ENCODE peak calls at places on chromosomes 6 and 20, in eight cellular contexts. One of them, this sample, is unnamed.

GRCh38 chr6:7821426-7821825 is 89.2 kb downstream of the TXNDC5 start:
- DNase-seq in heart right ventricle: no peak
- DNase-seq in HL-60: no peak
- DNase-seq in HCT116: no peak
- DNase-seq in HTR-8/SVneo: no peak
- DNase-seq in astrocyte of the spinal cord: no peak
- DNase-seq in NCI-H1105 treated with DMSO at 0.1 percent for 48 hours: no peak
- DNase-seq in NCI-H2081: no peak
- DNase-seq in this sample: no peak

GRCh38 chr6:145155873-145156782 is 579.2 kb downstream of the EPM2A start:
- DNase-seq in astrocyte of the spinal cord: no peak
- DNase-seq in heart right ventricle: no peak
- DNase-seq in HL-60: no peak
- DNase-seq in NCI-H1105 treated with DMSO at 0.1 percent for 48 hours: no peak
- DNase-seq in HCT116: no peak
- DNase-seq in HTR-8/SVneo: no peak
- DNase-seq in NCI-H2081: no peak
- DNase-seq in this sample: no peak

GRCh38 chr6:101086473-101086872 is 205.3 kb upstream of the ASCC3 start:
- DNase-seq in HL-60: no peak
- DNase-seq in HTR-8/SVneo: no peak
- DNase-seq in NCI-H1105 treated with DMSO at 0.1 percent for 48 hours: no peak
- DNase-seq in astrocyte of the spinal cord: no peak
- DNase-seq in NCI-H2081: no peak
- DNase-seq in heart right ventricle: no peak
- DNase-seq in HCT116: no peak
- DNase-seq in this sample: no peak

GRCh38 chr6:3518356-3518841 is 61.5 kb upstream of the SLC22A23 start:
- DNase-seq in astrocyte of the spinal cord: peak
- DNase-seq in HCT116: peak
- DNase-seq in heart right ventricle: no peak
- DNase-seq in NCI-H1105 treated with DMSO at 0.1 percent for 48 hours: no peak
- DNase-seq in HL-60: no peak
- DNase-seq in NCI-H2081: no peak
- DNase-seq in HTR-8/SVneo: peak
- DNase-seq in this sample: no peak

GRCh38 chr20:64211874-64212658 is 43.5 kb upstream of the PCMTD2 start:
- DNase-seq in astrocyte of the spinal cord: no peak
- DNase-seq in HCT116: no peak
- DNase-seq in NCI-H2081: no peak
- DNase-seq in HTR-8/SVneo: no peak
- DNase-seq in heart right ventricle: no peak
- DNase-seq in NCI-H1105 treated with DMSO at 0.1 percent for 48 hours: no peak
- DNase-seq in HL-60: no peak
- DNase-seq in this sample: no peak

GRCh38 chr6:96246563-96246962 is 230.8 kb downstream of the FUT9 start:
- DNase-seq in NCI-H2081: no peak
- DNase-seq in HTR-8/SVneo: no peak
- DNase-seq in HCT116: no peak
- DNase-seq in astrocyte of the spinal cord: no peak
- DNase-seq in HL-60: no peak
- DNase-seq in NCI-H1105 treated with DMSO at 0.1 percent for 48 hours: no peak
- DNase-seq in heart right ventricle: no peak
- DNase-seq in this sample: no peak

GRCh38 chr20:31260326-31260932 is 3.0 kb downstream of the DEFB115 start:
- DNase-seq in NCI-H1105 treated with DMSO at 0.1 percent for 48 hours: peak
- DNase-seq in astrocyte of the spinal cord: no peak
- DNase-seq in HL-60: peak
- DNase-seq in HCT116: peak
- DNase-seq in heart right ventricle: no peak
- DNase-seq in NCI-H2081: peak
- DNase-seq in HTR-8/SVneo: no peak
- DNase-seq in this sample: no peak

GRCh38 chr6:148367418-148368024 is 24.9 kb downstream of the SASH1 start:
- DNase-seq in HCT116: no peak
- DNase-seq in NCI-H1105 treated with DMSO at 0.1 percent for 48 hours: no peak
- DNase-seq in HL-60: no peak
- DNase-seq in astrocyte of the spinal cord: peak
- DNase-seq in HTR-8/SVneo: no peak
- DNase-seq in heart right ventricle: peak
- DNase-seq in NCI-H2081: no peak
- DNase-seq in this sample: no peak

GRCh38 chr6:44624226-44624625 is 236.7 kb downstream of the CDC5L start:
- DNase-seq in HTR-8/SVneo: no peak
- DNase-seq in heart right ventricle: no peak
- DNase-seq in NCI-H2081: no peak
- DNase-seq in HL-60: no peak
- DNase-seq in astrocyte of the spinal cord: no peak
- DNase-seq in NCI-H1105 treated with DMSO at 0.1 percent for 48 hours: no peak
- DNase-seq in HCT116: no peak
- DNase-seq in this sample: no peak

This sample was measured in non-pigmented ciliary epithelial cell.